ENCODE peak calls at places on chromosomes 13 and 19, in four cellular contexts. One of them, this sample, is unnamed.

GRCh38 chr19:49447485-49448431 is 3.9 kb downstream of the PIH1D1 start:
- DNase-seq in ascending aorta: no peak
- DNase-seq in lung: no peak
- DNase-seq in uterus: peak
- DNase-seq in this sample: no peak

GRCh38 chr19:56874530-56874929 is 34.0 kb upstream of the PEG3 start:
- DNase-seq in ascending aorta: no peak
- DNase-seq in uterus: no peak
- DNase-seq in lung: no peak
- DNase-seq in this sample: no peak

GRCh38 chr13:23488442-23488841 is 54.9 kb upstream of the SACS start:
- DNase-seq in lung: no peak
- DNase-seq in uterus: no peak
- DNase-seq in ascending aorta: no peak
- DNase-seq in this sample: no peak

GRCh38 chr13:114097893-114098688 is 34.3 kb downstream of the RASA3 start:
- DNase-seq in lung: no peak
- DNase-seq in uterus: peak
- DNase-seq in ascending aorta: no peak
- DNase-seq in this sample: no peak

GRCh38 chr19:33492090-33492489 is 29.5 kb downstream of the PEPD start:
- DNase-seq in ascending aorta: no peak
- DNase-seq in uterus: no peak
- DNase-seq in lung: no peak
- DNase-seq in this sample: no peak

GRCh38 chr19:50496189-50497029 is 14.6 kb downstream of the JOSD2 start:
- DNase-seq in uterus: no peak
- DNase-seq in ascending aorta: no peak
- DNase-seq in lung: no peak
- DNase-seq in this sample: no peak

GRCh38 chr19:48713041-48713863 is 6.3 kb downstream of the MAMSTR start:
- DNase-seq in ascending aorta: no peak
- DNase-seq in lung: no peak
- DNase-seq in uterus: no peak
- DNase-seq in this sample: no peak

GRCh38 chr13:102141625-102142472 is 260.0 kb downstream of the FGF14 start:
- DNase-seq in lung: no peak
- DNase-seq in uterus: no peak
- DNase-seq in ascending aorta: no peak
- DNase-seq in this sample: no peak

GRCh38 chr13:21544515-21544914 is 59.5 kb downstream of the MICU2 start:
- DNase-seq in uterus: no peak
- DNase-seq in ascending aorta: no peak
- DNase-seq in lung: no peak
- DNase-seq in this sample: no peak

GRCh38 chr13:98020271-98020670 is 66.8 kb downstream of the IPO5 start:
- DNase-seq in lung: no peak
- DNase-seq in ascending aorta: no peak
- DNase-seq in uterus: no peak
- DNase-seq in this sample: no peak

GRCh38 chr13:50757021-50757420 is 86.5 kb downstream of the DLEU7 start:
- DNase-seq in uterus: no peak
- DNase-seq in ascending aorta: no peak
- DNase-seq in lung: no peak
- DNase-seq in this sample: no peak

GRCh38 chr19:6023085-6023682 is 45.2 kb upstream of the RANBP3 start:
- DNase-seq in ascending aorta: no peak
- DNase-seq in lung: no peak
- DNase-seq in uterus: no peak
- DNase-seq in this sample: no peak

GRCh38 chr19:45404557-45405434 is at the start of gene PPP1R13L:
- DNase-seq in lung: peak
- DNase-seq in ascending aorta: peak
- DNase-seq in uterus: peak
- DNase-seq in this sample: no peak

GRCh38 chr19:13022859-13023636 is 27.8 kb downstream of the NFIX start:
- DNase-seq in lung: peak
- DNase-seq in ascending aorta: no peak
- DNase-seq in uterus: peak
- DNase-seq in this sample: peak

GRCh38 chr19:2315818-2316353 is 7.9 kb upstream of the LINGO3 start:
- DNase-seq in lung: peak
- DNase-seq in ascending aorta: peak
- DNase-seq in uterus: no peak
- DNase-seq in this sample: no peak

GRCh38 chr13:21124853-21125252 is 51.5 kb downstream of the SKA3 start:
- DNase-seq in lung: no peak
- DNase-seq in uterus: no peak
- DNase-seq in ascending aorta: no peak
- DNase-seq in this sample: no peak

GRCh38 chr19:51391073-51391611 is 751 bp upstream of the C19orf84 start:
- DNase-seq in ascending aorta: no peak
- DNase-seq in uterus: no peak
- DNase-seq in lung: no peak
- DNase-seq in this sample: no peak

GRCh38 chr13:112554214-112554850 is 33.6 kb downstream of the TUBGCP3 start:
- DNase-seq in lung: no peak
- DNase-seq in uterus: no peak
- DNase-seq in ascending aorta: no peak
- DNase-seq in this sample: no peak

GRCh38 chr19:8499048-8499833 is 3.2 kb downstream of the PRAM1 start:
- DNase-seq in ascending aorta: no peak
- DNase-seq in uterus: no peak
- DNase-seq in lung: no peak
- DNase-seq in this sample: no peak

GRCh38 chr13:37656247-37656940 is 57.8 kb upstream of the POSTN start:
- DNase-seq in ascending aorta: no peak
- DNase-seq in lung: no peak
- DNase-seq in uterus: no peak
- DNase-seq in this sample: peak

GRCh38 chr19:30253581-30253996 is 118.6 kb upstream of the ZNF536 start:
- DNase-seq in ascending aorta: no peak
- DNase-seq in uterus: no peak
- DNase-seq in lung: no peak
- DNase-seq in this sample: no peak

GRCh38 chr13:45119469-45119989 is 781 bp upstream of the GTF2F2 start:
- DNase-seq in lung: no peak
- DNase-seq in ascending aorta: no peak
- DNase-seq in uterus: no peak
- DNase-seq in this sample: no peak

GRCh38 chr13:106490177-106490576 is 45.3 kb downstream of the EFNB2 start:
- DNase-seq in uterus: no peak
- DNase-seq in ascending aorta: no peak
- DNase-seq in lung: no peak
- DNase-seq in this sample: no peak

GRCh38 chr13:84844473-84844872 is 954.7 kb downstream of the SLITRK6 start:
- DNase-seq in uterus: no peak
- DNase-seq in ascending aorta: no peak
- DNase-seq in lung: no peak
- DNase-seq in this sample: no peak

GRCh38 chr13:113548778-113549621 is 35.6 kb upstream of the TFDP1 start:
- DNase-seq in ascending aorta: no peak
- DNase-seq in uterus: no peak
- DNase-seq in lung: no peak
- DNase-seq in this sample: no peak

GRCh38 chr19:7264858-7265257 is 29.4 kb downstream of the INSR start:
- DNase-seq in lung: no peak
- DNase-seq in ascending aorta: no peak
- DNase-seq in uterus: no peak
- DNase-seq in this sample: no peak
- H3K4me3 ChIP-seq in lung: no peak
- H3K4me3 ChIP-seq in ascending aorta: no peak
- H3K4me3 ChIP-seq in uterus: no peak
- H3K4me3 ChIP-seq in this sample: no peak

GRCh38 chr13:99606322-99607089 is 105.2 kb downstream of the TM9SF2 start:
- DNase-seq in ascending aorta: peak
- DNase-seq in uterus: peak
- DNase-seq in lung: peak
- DNase-seq in this sample: no peak
- TF ChIP-seq CTCF in ascending aorta: no peak
- TF ChIP-seq CTCF in uterus: no peak
- TF ChIP-seq CTCF in lung: no peak
- TF ChIP-seq CTCF in this sample: no peak

GRCh38 chr19:55637534-55637933 is 3.3 kb upstream of the ZNF580 start:
- DNase-seq in uterus: no peak
- DNase-seq in ascending aorta: no peak
- DNase-seq in lung: no peak
- DNase-seq in this sample: no peak

GRCh38 chr19:55636723-55637122 is 4.1 kb upstream of the ZNF580 start:
- DNase-seq in lung: no peak
- DNase-seq in uterus: no peak
- DNase-seq in ascending aorta: no peak
- DNase-seq in this sample: no peak

GRCh38 chr19:55635334-55635717 is 5.5 kb upstream of the ZNF580 start:
- DNase-seq in ascending aorta: no peak
- DNase-seq in lung: no peak
- DNase-seq in uterus: no peak
- DNase-seq in this sample: no peak

GRCh38 chr19:55633866-55634265 is 6.9 kb upstream of the ZNF580 start:
- DNase-seq in lung: no peak
- DNase-seq in ascending aorta: no peak
- DNase-seq in uterus: no peak
- DNase-seq in this sample: no peak

GRCh38 chr19:55635856-55636440 is 4.9 kb upstream of the ZNF580 start:
- DNase-seq in lung: no peak
- DNase-seq in uterus: no peak
- DNase-seq in ascending aorta: no peak
- DNase-seq in this sample: no peak
- H3K4me3 ChIP-seq in lung: peak
- H3K4me3 ChIP-seq in uterus: peak
- H3K4me3 ChIP-seq in ascending aorta: peak
- H3K4me3 ChIP-seq in this sample: peak

GRCh38 chr19:19321143-19321577 is 531 bp downstream of the MAU2 start:
- DNase-seq in ascending aorta: no peak
- DNase-seq in lung: no peak
- DNase-seq in uterus: no peak
- DNase-seq in this sample: no peak
- TF ChIP-seq CTCF in ascending aorta: no peak
- TF ChIP-seq CTCF in lung: no peak
- TF ChIP-seq CTCF in uterus: no peak
- TF ChIP-seq CTCF in this sample: no peak

GRCh38 chr19:11195681-11196080 is 1.7 kb downstream of the KANK2 start:
- DNase-seq in ascending aorta: no peak
- DNase-seq in lung: no peak
- DNase-seq in uterus: no peak
- DNase-seq in this sample: no peak
- H3K4me3 ChIP-seq in ascending aorta: peak
- H3K4me3 ChIP-seq in lung: peak
- H3K4me3 ChIP-seq in uterus: peak
- H3K4me3 ChIP-seq in this sample: peak

GRCh38 chr13:32075150-32075851 is 43.7 kb downstream of the FRY start:
- DNase-seq in ascending aorta: no peak
- DNase-seq in lung: no peak
- DNase-seq in uterus: no peak
- DNase-seq in this sample: no peak

GRCh38 chr13:32067149-32067961 is 35.8 kb downstream of the FRY start:
- DNase-seq in uterus: no peak
- DNase-seq in lung: no peak
- DNase-seq in ascending aorta: no peak
- DNase-seq in this sample: no peak

GRCh38 chr13:32068255-32068654 is 36.7 kb downstream of the FRY start:
- DNase-seq in uterus: no peak
- DNase-seq in ascending aorta: no peak
- DNase-seq in lung: no peak
- DNase-seq in this sample: no peak

GRCh38 chr13:32073180-32073864 is 41.7 kb downstream of the FRY start:
- DNase-seq in ascending aorta: no peak
- DNase-seq in uterus: no peak
- DNase-seq in lung: no peak
- DNase-seq in this sample: no peak
- TF ChIP-seq CTCF in ascending aorta: no peak
- TF ChIP-seq CTCF in uterus: no peak
- TF ChIP-seq CTCF in lung: no peak
- TF ChIP-seq CTCF in this sample: no peak

This sample was measured in AG04449.